ENCODE peak calls at places on chromosomes 11 and 22, in eight cellular contexts. P, S, Y, B, C, W, E and V are unnamed samples.

GRCh38 chr22:28105988-28106387 is 186.9 kb upstream of the PITPNB start:
- DNase-seq in P (no peak), Y (no peak), B (no peak), C (no peak), E (no peak), W (no peak), S (no peak), V (no peak)

GRCh38 chr11:15819679-15820286 is 536.6 kb downstream of the SOX6 start:
- DNase-seq in P (peak; percentile 42), W (peak; percentile 79), B (peak; percentile 86), E (peak; percentile 27), C (peak; percentile 42), S (no peak), Y (peak; percentile 15), V (peak; percentile 1)

GRCh38 chr11:69876013-69876412 is 56.8 kb upstream of the FGF3 start:
- DNase-seq in P (no peak), Y (no peak), E (no peak), W (no peak), S (no peak), B (no peak), C (no peak), V (no peak)

GRCh38 chr11:120125005-120125404 is 12.9 kb downstream of the TRIM29 start:
- DNase-seq in Y (no peak), S (no peak), P (no peak), B (no peak), E (no peak), W (no peak), C (no peak), V (no peak)

GRCh38 chr11:70548976-70549375 is 150.6 kb downstream of the CTTN start:
- DNase-seq in C (no peak), B (no peak), P (no peak), Y (no peak), E (no peak), W (no peak), S (no peak), V (no peak)

GRCh38 chr11:69572233-69572860 is 68.6 kb upstream of the CCND1 start:
- DNase-seq in E (no peak), W (no peak), B (no peak), P (no peak), C (no peak), Y (no peak), S (no peak), V (no peak)

GRCh38 chr11:64428685-64429084 is 69.7 kb downstream of the RPS6KA4 start:
- DNase-seq in E (no peak), S (no peak), W (no peak), Y (no peak), P (no peak), C (no peak), B (no peak), V (no peak)

GRCh38 chr11:35146711-35147110 is 7.7 kb downstream of the CD44 start:
- DNase-seq in S (no peak), W (no peak), P (no peak), C (peak; percentile 68), E (no peak), B (no peak), Y (no peak), V (no peak)